ENCODE peak calls at places on chromosomes 2 and 18, in four cellular contexts. One of them, this sample, is unnamed.
A peak's percentile ranks its signal among the peaks of the same experiment; 100 is the strongest.

GRCh38 chr2:190862591-190862991 is 18.0 kb upstream of the GLS start:
- DNase-seq in right atrium auricular region: no peak
- DNase-seq in right lobe of liver: no peak
- DNase-seq in esophagus squamous epithelium: no peak
- DNase-seq in this sample: no peak

GRCh38 chr18:10559566-10560456 is 34.0 kb downstream of the NAPG start:
- DNase-seq in right atrium auricular region: no peak
- DNase-seq in right lobe of liver: no peak
- DNase-seq in esophagus squamous epithelium: no peak
- DNase-seq in this sample: no peak

GRCh38 chr18:21163647-21164625 is 52.3 kb upstream of the ROCK1 start:
- DNase-seq in right atrium auricular region: no peak
- DNase-seq in right lobe of liver: no peak
- DNase-seq in esophagus squamous epithelium: no peak
- DNase-seq in this sample: no peak

GRCh38 chr2:136378712-136379595 is 261.0 kb upstream of the CXCR4 start:
- DNase-seq in right atrium auricular region: no peak
- DNase-seq in right lobe of liver: no peak
- DNase-seq in esophagus squamous epithelium: no peak
- DNase-seq in this sample: peak; percentile 86

GRCh38 chr18:22370414-22370813 is 47.3 kb downstream of the CTAGE1 start:
- DNase-seq in right atrium auricular region: no peak
- DNase-seq in right lobe of liver: no peak
- DNase-seq in esophagus squamous epithelium: no peak
- DNase-seq in this sample: no peak

GRCh38 chr2:163731735-163732134 is 4.1 kb downstream of the FIGN start:
- DNase-seq in right atrium auricular region: no peak
- DNase-seq in right lobe of liver: no peak
- DNase-seq in esophagus squamous epithelium: no peak
- DNase-seq in this sample: no peak

GRCh38 chr2:240383871-240384700 is 51.4 kb upstream of the GPC1 start:
- DNase-seq in right atrium auricular region: no peak
- DNase-seq in right lobe of liver: peak; percentile 45
- DNase-seq in esophagus squamous epithelium: no peak
- DNase-seq in this sample: peak; percentile 68

GRCh38 chr18:56161604-56162003 is 476.8 kb downstream of the TXNL1 start:
- DNase-seq in right atrium auricular region: no peak
- DNase-seq in right lobe of liver: no peak
- DNase-seq in esophagus squamous epithelium: no peak
- DNase-seq in this sample: no peak

GRCh38 chr2:232239956-232240681 is 138.4 kb upstream of the ALPP start:
- DNase-seq in right atrium auricular region: no peak
- DNase-seq in right lobe of liver: no peak
- DNase-seq in esophagus squamous epithelium: no peak
- DNase-seq in this sample: no peak

GRCh38 chr18:11726556-11726955 is 37.5 kb downstream of the GNAL start:
- DNase-seq in right atrium auricular region: no peak
- DNase-seq in right lobe of liver: no peak
- DNase-seq in esophagus squamous epithelium: no peak
- DNase-seq in this sample: no peak

GRCh38 chr2:149729575-149729974 is 142.0 kb upstream of the MMADHC start:
- DNase-seq in right atrium auricular region: no peak
- DNase-seq in right lobe of liver: no peak
- DNase-seq in esophagus squamous epithelium: no peak
- DNase-seq in this sample: no peak

GRCh38 chr2:8453904-8454302 is 228.0 kb upstream of the ID2 start:
- DNase-seq in right atrium auricular region: peak; percentile 78
- DNase-seq in right lobe of liver: no peak
- DNase-seq in esophagus squamous epithelium: no peak
- DNase-seq in this sample: no peak

GRCh38 chr2:214810670-214811069 is 1.2 kb upstream of the BARD1 start:
- DNase-seq in right atrium auricular region: no peak
- DNase-seq in right lobe of liver: no peak
- DNase-seq in esophagus squamous epithelium: no peak
- DNase-seq in this sample: peak; percentile 81

GRCh38 chr2:72676341-72677025 is 149.3 kb downstream of the EXOC6B start:
- DNase-seq in right atrium auricular region: no peak
- DNase-seq in right lobe of liver: no peak
- DNase-seq in esophagus squamous epithelium: no peak
- DNase-seq in this sample: no peak

GRCh38 chr2:195304310-195304709 is 352.7 kb upstream of the SLC39A10 start:
- DNase-seq in right atrium auricular region: no peak
- DNase-seq in right lobe of liver: no peak
- DNase-seq in esophagus squamous epithelium: no peak
- DNase-seq in this sample: no peak

GRCh38 chr18:58635891-58636290 is 7.0 kb upstream of the ALPK2 start:
- DNase-seq in right atrium auricular region: no peak
- DNase-seq in right lobe of liver: no peak
- DNase-seq in esophagus squamous epithelium: no peak
- DNase-seq in this sample: no peak

GRCh38 chr2:190528521-190529001 is 6.0 kb downstream of the NEMP2 start:
- DNase-seq in right atrium auricular region: no peak
- DNase-seq in right lobe of liver: no peak
- DNase-seq in esophagus squamous epithelium: no peak
- DNase-seq in this sample: no peak

GRCh38 chr2:82950148-82950547 is 1508.9 kb downstream of the SUCLG1 start:
- DNase-seq in right atrium auricular region: no peak
- DNase-seq in right lobe of liver: no peak
- DNase-seq in esophagus squamous epithelium: no peak
- DNase-seq in this sample: no peak

GRCh38 chr2:121925466-121925865 is 170.0 kb downstream of the TSN start:
- DNase-seq in right atrium auricular region: no peak
- DNase-seq in right lobe of liver: no peak
- DNase-seq in esophagus squamous epithelium: no peak
- DNase-seq in this sample: no peak

GRCh38 chr2:4898706-4899105 is 793.5 kb upstream of the SOX11 start:
- DNase-seq in right atrium auricular region: no peak
- DNase-seq in right lobe of liver: no peak
- DNase-seq in esophagus squamous epithelium: no peak
- DNase-seq in this sample: no peak

GRCh38 chr2:139721454-139721995 is 941.3 kb upstream of the NXPH2 start:
- DNase-seq in right atrium auricular region: no peak
- DNase-seq in right lobe of liver: no peak
- DNase-seq in esophagus squamous epithelium: no peak
- DNase-seq in this sample: no peak

GRCh38 chr2:6654279-6654678 is 211.4 kb downstream of the CMPK2 start:
- DNase-seq in right atrium auricular region: no peak
- DNase-seq in right lobe of liver: no peak
- DNase-seq in esophagus squamous epithelium: no peak
- DNase-seq in this sample: no peak

GRCh38 chr2:61962095-61962984 is 56.9 kb downstream of the COMMD1 start:
- DNase-seq in right atrium auricular region: no peak
- DNase-seq in right lobe of liver: no peak
- DNase-seq in esophagus squamous epithelium: no peak
- DNase-seq in this sample: no peak

GRCh38 chr2:230902180-230902899 is 22.7 kb downstream of the GPR55 start:
- DNase-seq in right atrium auricular region: no peak
- DNase-seq in right lobe of liver: peak; percentile 54
- DNase-seq in esophagus squamous epithelium: no peak
- DNase-seq in this sample: peak; percentile 81

GRCh38 chr2:96809216-96809882 is 6.7 kb upstream of the CNNM3 start:
- DNase-seq in right atrium auricular region: no peak
- DNase-seq in right lobe of liver: no peak
- DNase-seq in esophagus squamous epithelium: no peak
- DNase-seq in this sample: no peak

GRCh38 chr2:72619622-72620021 is 206.2 kb downstream of the EXOC6B start:
- DNase-seq in right atrium auricular region: no peak
- DNase-seq in right lobe of liver: no peak
- DNase-seq in esophagus squamous epithelium: no peak
- DNase-seq in this sample: no peak

GRCh38 chr2:216215991-216216390 is 106.8 kb downstream of the XRCC5 start:
- DNase-seq in right atrium auricular region: no peak
- DNase-seq in right lobe of liver: no peak
- DNase-seq in esophagus squamous epithelium: no peak
- DNase-seq in this sample: no peak

GRCh38 chr2:7084601-7085000 is 167.4 kb downstream of the RNF144A start:
- DNase-seq in right atrium auricular region: no peak
- DNase-seq in right lobe of liver: no peak
- DNase-seq in esophagus squamous epithelium: no peak
- DNase-seq in this sample: no peak

GRCh38 chr2:160331258-160332025 is 131.4 kb upstream of the ITGB6 start:
- DNase-seq in right atrium auricular region: no peak
- DNase-seq in right lobe of liver: no peak
- DNase-seq in esophagus squamous epithelium: no peak
- DNase-seq in this sample: no peak

GRCh38 chr2:239157766-239158165 is 243.1 kb downstream of the HDAC4 start:
- DNase-seq in right atrium auricular region: no peak
- DNase-seq in right lobe of liver: peak; percentile 49
- DNase-seq in esophagus squamous epithelium: no peak
- DNase-seq in this sample: peak; percentile 75

GRCh38 chr2:239264838-239265651 is 135.8 kb downstream of the HDAC4 start:
- DNase-seq in right atrium auricular region: peak; percentile 73
- DNase-seq in right lobe of liver: peak; percentile 52
- DNase-seq in esophagus squamous epithelium: no peak
- DNase-seq in this sample: peak; percentile 86

GRCh38 chr2:105490204-105490603 is 91.4 kb upstream of the FHL2 start:
- DNase-seq in right atrium auricular region: no peak
- DNase-seq in right lobe of liver: peak; percentile 76
- DNase-seq in esophagus squamous epithelium: no peak
- DNase-seq in this sample: no peak

GRCh38 chr2:102367331-102367971 is 11.9 kb downstream of the IL18R1 start:
- DNase-seq in right atrium auricular region: no peak
- DNase-seq in right lobe of liver: no peak
- DNase-seq in esophagus squamous epithelium: no peak
- DNase-seq in this sample: no peak

GRCh38 chr18:21740724-21741510 is at the start of gene MIB1:
- DNase-seq in right atrium auricular region: no peak
- DNase-seq in right lobe of liver: no peak
- DNase-seq in esophagus squamous epithelium: peak; percentile 55
- DNase-seq in this sample: no peak

GRCh38 chr18:48308027-48308635 is 101.1 kb downstream of the ZBTB7C start:
- DNase-seq in right atrium auricular region: no peak
- DNase-seq in right lobe of liver: peak; percentile 23
- DNase-seq in esophagus squamous epithelium: no peak
- DNase-seq in this sample: peak; percentile 57

GRCh38 chr18:74806073-74806472 is 208.4 kb downstream of the ZNF407 start:
- DNase-seq in right atrium auricular region: no peak
- DNase-seq in right lobe of liver: no peak
- DNase-seq in esophagus squamous epithelium: no peak
- DNase-seq in this sample: no peak

GRCh38 chr2:170715062-170715931 is at the start of gene SP5:
- DNase-seq in right atrium auricular region: no peak
- DNase-seq in right lobe of liver: peak; percentile 80
- DNase-seq in esophagus squamous epithelium: no peak
- DNase-seq in this sample: no peak
- H3K4me1 ChIP-seq in right atrium auricular region: no peaks in the 10 kb centered on the region
- H3K4me1 ChIP-seq in right lobe of liver: no peaks in the 10 kb centered on the region
- H3K4me1 ChIP-seq in esophagus squamous epithelium: peaks cover 64% of the 10 kb centered on the region
- H3K4me1 ChIP-seq in this sample: peaks cover 62% of the 10 kb centered on the region

DNA sequence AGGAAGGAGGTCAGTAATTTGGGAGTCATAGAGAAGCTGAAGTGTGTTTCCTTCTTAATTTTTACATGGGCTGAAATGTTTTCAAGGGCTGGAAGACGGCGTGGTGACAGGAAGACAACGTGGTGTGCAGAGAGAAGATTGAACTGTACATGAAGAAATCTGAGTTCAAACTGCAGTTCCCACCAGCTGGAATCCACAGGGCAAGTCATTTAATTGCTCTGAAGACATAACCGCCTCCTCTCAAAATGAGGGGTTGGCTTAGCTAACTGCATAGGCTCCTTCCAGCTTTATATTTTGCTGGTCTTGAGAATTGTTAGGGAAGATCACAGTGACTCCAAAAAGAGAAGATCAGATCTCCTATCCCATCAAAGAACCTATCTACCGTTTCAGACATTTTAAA is 103.9 kb downstream of the SLC8A1 start:
- DNase-seq in right atrium auricular region: no peak
- DNase-seq in right lobe of liver: no peak
- DNase-seq in esophagus squamous epithelium: no peak
- DNase-seq in this sample: no peak
- H3K4me1 ChIP-seq in right atrium auricular region: peaks cover 3% of the 10 kb centered on the region
- H3K4me1 ChIP-seq in right lobe of liver: no peaks in the 10 kb centered on the region
- H3K4me1 ChIP-seq in esophagus squamous epithelium: peaks cover 26% of the 10 kb centered on the region
- H3K4me1 ChIP-seq in this sample: peaks cover 18% of the 10 kb centered on the region

GRCh38 chr2:219462349-219462748 is 27.7 kb downstream of the SPEG start:
- DNase-seq in right atrium auricular region: no peak
- DNase-seq in right lobe of liver: no peak
- DNase-seq in esophagus squamous epithelium: no peak
- DNase-seq in this sample: no peak

GRCh38 chr2:219460424-219460926 is 25.8 kb downstream of the SPEG start:
- DNase-seq in right atrium auricular region: no peak
- DNase-seq in right lobe of liver: peak; percentile 51
- DNase-seq in esophagus squamous epithelium: no peak
- DNase-seq in this sample: no peak

GRCh38 chr2:219459460-219460311 is 25.0 kb downstream of the SPEG start:
- DNase-seq in right atrium auricular region: peak; percentile 70
- DNase-seq in right lobe of liver: peak; percentile 62
- DNase-seq in esophagus squamous epithelium: no peak
- DNase-seq in this sample: no peak

GRCh38 chr2:219461669-219462068 is 27.0 kb downstream of the SPEG start:
- DNase-seq in right atrium auricular region: no peak
- DNase-seq in right lobe of liver: no peak
- DNase-seq in esophagus squamous epithelium: no peak
- DNase-seq in this sample: no peak

GRCh38 chr2:219461061-219461514 is 26.4 kb downstream of the SPEG start:
- DNase-seq in right atrium auricular region: no peak
- DNase-seq in right lobe of liver: no peak
- DNase-seq in esophagus squamous epithelium: no peak
- DNase-seq in this sample: no peak
- H3K4me1 ChIP-seq in right atrium auricular region: no peaks in the 10 kb centered on the region
- H3K4me1 ChIP-seq in right lobe of liver: no peaks in the 10 kb centered on the region
- H3K4me1 ChIP-seq in esophagus squamous epithelium: peaks cover 46% of the 10 kb centered on the region
- H3K4me1 ChIP-seq in this sample: peaks cover 4% of the 10 kb centered on the region

GRCh38 chr18:46448347-46448746 is 208.7 kb downstream of the LOXHD1 start:
- DNase-seq in right atrium auricular region: no peak
- DNase-seq in right lobe of liver: no peak
- DNase-seq in esophagus squamous epithelium: no peak
- DNase-seq in this sample: no peak
- H3K4me1 ChIP-seq in right atrium auricular region: no peaks in the 10 kb centered on the region
- H3K4me1 ChIP-seq in right lobe of liver: no peaks in the 10 kb centered on the region
- H3K4me1 ChIP-seq in esophagus squamous epithelium: peaks cover 12% of the 10 kb centered on the region
- H3K4me1 ChIP-seq in this sample: no peaks in the 10 kb centered on the region

GRCh38 chr2:46971914-46972313 is 56.3 kb upstream of the MCFD2 start:
- DNase-seq in right atrium auricular region: no peak
- DNase-seq in right lobe of liver: no peak
- DNase-seq in esophagus squamous epithelium: no peak
- DNase-seq in this sample: no peak

GRCh38 chr2:46973687-46974086 is 58.1 kb upstream of the MCFD2 start:
- DNase-seq in right atrium auricular region: no peak
- DNase-seq in right lobe of liver: no peak
- DNase-seq in esophagus squamous epithelium: no peak
- DNase-seq in this sample: peak; percentile 57

GRCh38 chr2:46974174-46974573 is 58.6 kb upstream of the MCFD2 start:
- DNase-seq in right atrium auricular region: no peak
- DNase-seq in right lobe of liver: no peak
- DNase-seq in esophagus squamous epithelium: no peak
- DNase-seq in this sample: peak; percentile 54

GRCh38 chr2:46970334-46971288 is 55.0 kb upstream of the MCFD2 start:
- DNase-seq in right atrium auricular region: peak; percentile 85
- DNase-seq in right lobe of liver: peak; percentile 86
- DNase-seq in esophagus squamous epithelium: no peak
- DNase-seq in this sample: peak; percentile 79

GRCh38 chr2:46972438-46972837 is 56.8 kb upstream of the MCFD2 start:
- DNase-seq in right atrium auricular region: no peak
- DNase-seq in right lobe of liver: no peak
- DNase-seq in esophagus squamous epithelium: no peak
- DNase-seq in this sample: no peak
- H3K4me1 ChIP-seq in right atrium auricular region: no peaks in the 10 kb centered on the region
- H3K4me1 ChIP-seq in right lobe of liver: peaks cover 7% of the 10 kb centered on the region
- H3K4me1 ChIP-seq in esophagus squamous epithelium: peaks cover 52% of the 10 kb centered on the region
- H3K4me1 ChIP-seq in this sample: peaks cover 44% of the 10 kb centered on the region

This sample was measured in spleen.